ENCODE peak calls at places on chromosomes 7 and 10, in six cellular contexts. T is CD8-positive, alpha-beta T cell; W is Peyer's patch; H is psoas muscle; E is left lung; L is Panc1. A is an unnamed sample.

GRCh38 chr7:145718129-145718528 is 398.5 kb upstream of the CNTNAP2 start:
- DNase-seq in T (no peak), W (no peak), H (no peak), E (no peak), L (no peak), A (no peak)

GRCh38 chr7:137930616-137931015 is 71.3 kb downstream of the CREB3L2 start:
- DNase-seq in T (no peak), W (no peak), H (no peak), E (no peak), L (no peak), A (no peak)

GRCh38 chr10:4073912-4074311 is 288.9 kb upstream of the KLF6 start:
- DNase-seq in T (no peak), W (no peak), H (peak), E (no peak), L (no peak), A (no peak)

GRCh38 chr10:6465437-6465836 is 114.6 kb downstream of the PRKCQ start:
- DNase-seq in T (no peak), W (no peak), H (no peak), E (no peak), L (no peak), A (no peak)

GRCh38 chr7:55158541-55158940 is 139.7 kb downstream of the EGFR start:
- DNase-seq in T (no peak), W (no peak), H (no peak), E (no peak), L (no peak), A (no peak)

GRCh38 chr7:152587366-152587765 is 88.6 kb downstream of the XRCC2 start:
- DNase-seq in T (no peak), W (no peak), H (no peak), E (no peak), L (no peak), A (peak)

GRCh38 chr10:75293456-75293840 is 57.7 kb upstream of the COMTD1 start:
- DNase-seq in T (no peak), W (no peak), H (no peak), E (no peak), L (no peak), A (no peak)

GRCh38 chr7:157516911-157517781 is 180.3 kb downstream of the DNAJB6 start:
- DNase-seq in T (peak), W (peak), H (no peak), E (peak), L (no peak), A (no peak)

GRCh38 chr7:105665684-105666083 is 84.4 kb upstream of the EFCAB10 start:
- DNase-seq in T (no peak), W (no peak), H (no peak), E (no peak), L (no peak), A (no peak)

GRCh38 chr10:36383349-36383748 is 741.3 kb upstream of the FZD8 start:
- DNase-seq in T (no peak), W (no peak), H (no peak), E (no peak), L (no peak), A (no peak)

GRCh38 chr10:97020452-97021400 is 165.0 kb downstream of the SLIT1 start:
- DNase-seq in T (no peak), W (no peak), H (no peak), E (no peak), L (no peak), A (no peak)

GRCh38 chr7:18421297-18422004 is 74.1 kb upstream of the HDAC9 start:
- DNase-seq in T (no peak), W (no peak), H (no peak), E (no peak), L (no peak), A (no peak)

GRCh38 chr7:55073051-55073511 is 54.3 kb downstream of the EGFR start:
- DNase-seq in T (no peak), W (no peak), H (no peak), E (no peak), L (no peak), A (no peak)

GRCh38 chr10:97174276-97174775 is 11.4 kb downstream of the SLIT1 start:
- DNase-seq in T (no peak), W (no peak), H (no peak), E (no peak), L (no peak), A (no peak)

GRCh38 chr7:45689011-45689796 is 115.0 kb downstream of the ADCY1 start:
- DNase-seq in T (peak), W (no peak), H (no peak), E (no peak), L (no peak), A (no peak)

GRCh38 chr10:48511066-48511854 is 93.6 kb downstream of the ARHGAP22 start:
- DNase-seq in T (no peak), W (no peak), H (no peak), E (no peak), L (no peak), A (no peak)

GRCh38 chr7:138865843-138866242 is 67.8 kb upstream of the ATP6V0A4 start:
- DNase-seq in T (peak), W (no peak), H (no peak), E (no peak), L (no peak), A (no peak)

GRCh38 chr7:51352174-51353145 is 35.9 kb upstream of the COBL start:
- DNase-seq in T (no peak), W (no peak), H (no peak), E (no peak), L (no peak), A (no peak)

GRCh38 chr7:28076421-28077163 is 104.0 kb downstream of the JAZF1 start:
- DNase-seq in T (no peak), W (no peak), H (no peak), E (no peak), L (no peak), A (no peak)

GRCh38 chr7:41421056-41421455 is 281.8 kb downstream of the INHBA start:
- DNase-seq in T (no peak), W (no peak), H (no peak), E (no peak), L (no peak), A (no peak)

GRCh38 chr7:70663680-70664079 is 468.3 kb upstream of the GALNT17 start:
- DNase-seq in T (no peak), W (no peak), H (no peak), E (no peak), L (no peak), A (no peak)

GRCh38 chr7:83786858-83787257 is 137.9 kb upstream of the SEMA3E start:
- DNase-seq in T (no peak), W (no peak), H (no peak), E (no peak), L (no peak), A (no peak)

GRCh38 chr7:158134824-158135223 is 452.8 kb downstream of the PTPRN2 start:
- DNase-seq in T (no peak), W (no peak), H (no peak), E (peak), L (no peak), A (no peak)

GRCh38 chr10:93199221-93199681 is 125.6 kb downstream of the CYP26A1 start:
- DNase-seq in T (no peak), W (peak), H (peak), E (peak), L (peak), A (peak)

GRCh38 chr10:93193886-93194285 is 120.2 kb downstream of the CYP26A1 start:
- DNase-seq in T (no peak), W (no peak), H (no peak), E (no peak), L (no peak), A (no peak)

DNA sequence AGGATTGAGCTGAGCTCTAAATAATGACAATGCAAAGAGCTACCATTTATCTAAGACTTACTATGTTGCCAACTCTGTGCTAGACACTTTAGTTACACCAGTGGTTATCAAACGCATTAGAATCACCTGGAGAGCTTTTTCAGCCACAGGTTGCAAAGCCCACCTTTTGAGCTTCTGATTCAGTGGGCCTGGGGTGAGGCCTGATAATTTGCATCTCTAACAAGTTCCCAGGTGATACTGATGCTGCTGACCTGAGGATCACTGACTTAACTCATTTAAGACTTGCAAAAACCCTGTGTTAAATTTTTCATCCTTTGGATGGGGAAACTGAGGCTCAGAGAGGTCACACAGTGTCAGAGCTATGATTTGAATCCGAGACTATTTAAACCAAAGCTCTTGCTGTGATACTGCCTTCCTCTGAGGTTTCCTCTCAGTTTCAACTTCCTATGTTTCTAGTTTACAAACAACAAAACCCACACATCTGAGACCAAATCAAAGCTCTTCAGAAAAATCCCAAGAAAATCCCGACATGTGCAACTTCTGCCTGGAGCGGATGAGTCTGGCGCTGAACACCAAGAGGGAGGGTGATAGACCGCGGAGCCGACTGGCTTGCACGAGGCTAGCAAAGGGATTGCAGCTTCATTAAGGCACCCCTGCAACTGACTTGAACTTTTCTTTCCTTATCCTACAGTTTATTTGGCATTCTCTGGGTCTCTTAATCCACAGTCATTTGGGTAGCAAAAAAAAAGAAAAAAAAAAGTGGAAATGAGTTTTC is 124.9 kb downstream of the CYP26A1 start:
- DNase-seq in T (no peak), W (no peak), H (no peak), E (peak), L (no peak), A (no peak)
- H3K4me3 ChIP-seq in T (no peak), W (no peak), H (peak), E (peak), L (peak), A (peak)

GRCh38 chr7:132755538-132756481 is 179.5 kb upstream of the PLXNA4 start:
- DNase-seq in T (no peak), W (no peak), H (no peak), E (no peak), L (no peak), A (no peak)
- TF ChIP-seq CTCF in T (no peak), W (no peak), H (no peak), E (no peak), L (no peak), A (peak)

DNA sequence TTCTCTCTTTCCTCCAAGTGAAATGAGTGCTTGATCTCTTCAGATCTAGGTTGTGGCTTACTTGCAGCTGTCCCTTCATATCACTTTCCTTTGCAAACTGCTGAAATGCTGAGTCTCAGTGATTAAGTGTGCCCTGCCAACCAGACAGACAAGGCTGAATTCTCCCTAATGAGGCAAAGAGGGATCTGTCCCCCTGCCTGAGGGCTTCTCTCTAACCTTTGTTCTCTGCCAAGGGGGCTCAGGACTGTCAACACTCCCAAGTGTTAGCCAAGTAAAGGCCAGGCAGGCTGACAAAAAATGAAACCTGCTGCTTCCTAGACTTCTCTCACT is at the start of gene MSS51:
- DNase-seq in T (no peak), W (no peak), H (peak), E (no peak), L (no peak), A (no peak)
- H3K4me3 ChIP-seq in T (no peak), W (no peak), H (peak), E (no peak), L (no peak), A (no peak)

GRCh38 chr10:90138844-90139243 is 437.5 kb downstream of the KIF20B start:
- DNase-seq in T (no peak), W (no peak), H (no peak), E (no peak), L (no peak), A (no peak)
- TF ChIP-seq CTCF in T (no peak), W (no peak), H (peak), E (peak), L (peak), A (peak)

DNA sequence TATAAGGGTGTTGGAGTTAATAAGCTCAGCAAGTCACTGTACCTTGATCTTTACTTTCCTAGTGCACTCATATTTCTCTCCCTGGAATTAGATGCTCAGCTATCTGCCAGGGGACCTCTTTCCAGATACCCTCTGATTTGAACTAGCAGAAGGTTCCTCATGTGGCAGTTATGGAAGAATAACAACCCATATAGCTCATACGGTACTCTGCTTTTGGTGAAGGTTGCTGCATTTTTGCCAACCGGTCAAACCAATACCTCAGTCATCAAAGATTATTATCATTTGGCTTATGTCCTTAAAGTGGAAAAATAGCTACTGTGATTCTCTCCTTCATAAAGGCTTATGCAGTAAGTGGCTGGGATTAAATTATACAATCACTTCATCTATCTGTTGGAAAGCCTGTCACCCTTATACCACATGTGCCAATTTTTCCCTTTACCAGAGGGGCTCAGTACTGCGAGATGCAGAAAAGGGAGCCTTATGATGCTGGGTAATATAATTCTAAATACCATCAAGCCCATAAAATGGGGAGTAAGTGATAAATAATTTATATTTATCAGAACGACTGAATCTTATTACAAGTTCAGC is 43.4 kb upstream of the PTER start:
- DNase-seq in T (no peak), W (no peak), H (no peak), E (no peak), L (no peak), A (no peak)
- H3K4me3 ChIP-seq in T (no peak), W (no peak), H (no peak), E (no peak), L (no peak), A (no peak)

GRCh38 chr10:72009430-72010081 is 45.4 kb downstream of the CHST3 start:
- DNase-seq in T (no peak), W (no peak), H (peak), E (peak), L (no peak), A (no peak)
- TF ChIP-seq CTCF in T (no peak), W (no peak), H (no peak), E (no peak), L (no peak), A (no peak)

GRCh38 chr7:102081244-102081627 is 205.4 kb upstream of the SH2B2 start:
- DNase-seq in T (no peak), W (no peak), H (no peak), E (no peak), L (no peak), A (no peak)

GRCh38 chr7:102079140-102080002 is 207.3 kb upstream of the SH2B2 start:
- DNase-seq in T (no peak), W (no peak), H (no peak), E (no peak), L (no peak), A (peak)

GRCh38 chr7:102082693-102083385 is 203.8 kb upstream of the SH2B2 start:
- DNase-seq in T (no peak), W (no peak), H (no peak), E (no peak), L (no peak), A (no peak)

GRCh38 chr7:102080003-102080361 is 206.7 kb upstream of the SH2B2 start:
- DNase-seq in T (no peak), W (no peak), H (no peak), E (no peak), L (no peak), A (no peak)

DNA sequence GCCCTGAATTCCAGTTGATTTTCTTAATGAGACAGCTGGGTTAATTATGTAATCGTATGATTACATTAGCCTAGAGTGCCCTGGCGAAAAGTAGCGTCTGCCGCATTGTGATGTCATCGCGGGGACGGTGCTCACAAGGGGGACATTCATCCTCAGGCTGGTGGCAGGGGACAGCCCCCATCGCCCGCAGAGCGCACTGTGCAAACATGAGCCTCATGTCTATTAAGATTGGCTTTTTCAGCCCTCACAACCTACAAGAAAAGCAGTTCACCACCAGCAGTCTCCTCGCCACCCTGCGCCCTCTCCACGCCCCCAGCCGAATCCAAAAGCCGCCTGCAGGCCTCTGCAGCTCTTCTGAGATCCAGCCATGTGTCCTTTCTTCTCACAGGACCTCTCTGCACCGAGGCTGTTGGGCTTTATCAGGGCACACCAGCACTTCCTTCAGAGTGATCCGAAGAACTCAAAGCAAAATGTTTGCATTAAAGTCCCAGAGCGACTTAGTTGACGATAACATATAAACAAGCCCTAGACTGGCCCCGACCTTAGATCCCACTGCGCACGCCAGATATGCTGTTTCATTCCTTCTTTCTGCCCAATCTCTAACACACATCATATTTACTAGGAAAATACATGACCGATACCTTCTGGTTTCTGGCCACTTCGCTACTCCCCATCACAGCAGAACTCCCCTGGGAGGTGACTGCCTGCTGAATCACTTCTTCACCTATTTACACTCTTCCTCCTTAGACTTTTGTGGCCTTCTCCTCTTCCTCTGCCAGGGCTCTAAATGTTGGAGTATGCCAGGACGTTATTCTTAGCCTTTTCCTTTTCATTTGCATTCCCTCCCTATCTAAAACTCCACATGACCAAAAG is 206.1 kb upstream of the SH2B2 start:
- DNase-seq in T (no peak), W (no peak), H (no peak), E (no peak), L (no peak), A (no peak)
- H3K4me3 ChIP-seq in T (no peak), W (no peak), H (no peak), E (no peak), L (no peak), A (no peak)